ENCODE peak calls at places on chromosomes 5 and 9, in six cellular contexts. R, Z, T, C, V and S are unnamed samples.

GRCh38 chr5:43854697-43855292 is 251.8 kb downstream of the NNT start:
- DNase-seq in R (no peak), C (peak; percentile 51), V (no peak), T (no peak), Z (no peak), S (no peak)

GRCh38 chr9:113808391-113809191 is 67.5 kb upstream of the ZNF618 start:
- DNase-seq in C (no peak), V (no peak), Z (no peak), R (no peak), T (no peak), S (peak; percentile 18)

GRCh38 chr9:96566401-96567202 is 53.0 kb downstream of the CDC14B start:
- DNase-seq in T (peak; percentile 72), V (peak; percentile 83), R (peak; percentile 13), Z (peak; percentile 77), C (peak; percentile 95), S (peak; percentile 82)

GRCh38 chr9:78261403-78262001 is 25.6 kb downstream of the CEP78 start:
- DNase-seq in T (no peak), Z (no peak), R (no peak), C (no peak), V (no peak), S (no peak)

GRCh38 chr9:127809562-127810377 is 7.1 kb downstream of the FPGS start:
- DNase-seq in V (peak; percentile 50), Z (no peak), T (no peak), R (no peak), C (peak; percentile 94), S (no peak)

GRCh38 chr9:68841292-68842052 is 136.4 kb downstream of the PIP5K1B start:
- DNase-seq in Z (no peak), T (no peak), V (no peak), R (no peak), C (no peak), S (no peak)

GRCh38 chr5:171745602-171746001 is 40.0 kb upstream of the SMIM23 start:
- DNase-seq in T (no peak), Z (no peak), C (no peak), V (no peak), R (no peak), S (no peak)

GRCh38 chr9:69996947-69997346 is 46.7 kb upstream of the MAMDC2 start:
- DNase-seq in Z (peak; percentile 50), C (no peak), R (no peak), V (no peak), T (no peak), S (no peak)

GRCh38 chr5:87170799-87171198 is 96.9 kb upstream of the RASA1 start:
- DNase-seq in T (no peak), Z (no peak), R (no peak), C (no peak), V (no peak), S (no peak)

GRCh38 chr5:154755361-154756202 is at the start of gene LARP1:
- DNase-seq in Z (peak; percentile 41), T (no peak), V (peak; percentile 62), R (no peak), C (no peak), S (peak; percentile 46)

GRCh38 chr5:37774912-37775483 is 64.8 kb downstream of the GDNF start:
- DNase-seq in R (peak; percentile 65), T (no peak), C (peak; percentile 82), Z (peak; percentile 38), V (no peak), S (no peak)

GRCh38 chr5:36855141-36855495 is 21.5 kb upstream of the NIPBL start:
- DNase-seq in C (no peak), R (no peak), T (no peak), V (no peak), Z (no peak), S (no peak)

GRCh38 chr5:102856374-102856748 is 101.3 kb downstream of the PAM start:
- DNase-seq in T (no peak), V (no peak), Z (no peak), R (no peak), C (no peak), S (no peak)

GRCh38 chr5:90855296-90855990 is 296.8 kb downstream of the ADGRV1 start:
- DNase-seq in C (no peak), V (no peak), Z (no peak), R (no peak), T (no peak), S (no peak)

GRCh38 chr5:109038209-109038840 is 290.6 kb downstream of the FER start:
- DNase-seq in Z (no peak), R (no peak), V (no peak), T (no peak), C (no peak), S (no peak)

GRCh38 chr5:39767906-39768305 is 343.1 kb upstream of the DAB2 start:
- DNase-seq in V (no peak), Z (no peak), C (no peak), T (no peak), R (no peak), S (no peak)

GRCh38 chr9:98686961-98687855 is 21.5 kb downstream of the GABBR2 start:
- DNase-seq in T (no peak), R (no peak), C (peak; percentile 57), V (no peak), Z (no peak), S (no peak)

GRCh38 chr9:2134391-2134790 is 119.2 kb downstream of the SMARCA2 start:
- DNase-seq in C (no peak), Z (no peak), V (no peak), T (no peak), R (no peak), S (no peak)

GRCh38 chr9:129697111-129697955 is 31.9 kb downstream of the PRRX2 start:
- DNase-seq in C (peak; percentile 79), Z (peak; percentile 46), V (peak; percentile 35), R (no peak), T (no peak), S (peak; percentile 41)

GRCh38 chr5:106020889-106021288 is 1649.8 kb downstream of the EFNA5 start:
- DNase-seq in V (no peak), T (no peak), Z (no peak), R (no peak), C (no peak), S (no peak)

GRCh38 chr9:8287501-8287900 is 487.9 kb upstream of the DMAC1 start:
- DNase-seq in T (no peak), V (no peak), R (no peak), Z (no peak), C (no peak), S (no peak)

GRCh38 chr5:133384120-133384855 is 228.1 kb downstream of the FSTL4 start:
- DNase-seq in R (no peak), C (peak; percentile 41), Z (no peak), V (no peak), T (no peak), S (no peak)

GRCh38 chr5:153559926-153560325 is 69.5 kb downstream of the GRIA1 start:
- DNase-seq in V (no peak), T (no peak), R (no peak), Z (no peak), C (no peak), S (no peak)

GRCh38 chr5:113569396-113569795 is 55.9 kb downstream of the YTHDC2 start:
- DNase-seq in Z (no peak), R (no peak), T (no peak), C (no peak), V (no peak), S (no peak)
- H3K36me3 ChIP-seq in Z (peaks cover 24% of the 10 kb centered on the region), R (peaks cover 81% of the 10 kb centered on the region), T (peaks cover 14% of the 10 kb centered on the region), C (peaks cover 59% of the 10 kb centered on the region), V (peaks cover 3% of the 10 kb centered on the region), S (peaks cover 94% of the 10 kb centered on the region)

GRCh38 chr5:150479416-150479815 is 28.5 kb upstream of the NDST1 start:
- DNase-seq in R (no peak), V (no peak), T (no peak), Z (no peak), C (no peak), S (no peak)

GRCh38 chr5:150484964-150485769 is 22.8 kb upstream of the NDST1 start:
- DNase-seq in Z (no peak), T (no peak), C (peak; percentile 91), V (no peak), R (no peak), S (no peak)

GRCh38 chr5:150485770-150486401 is 22.0 kb upstream of the NDST1 start:
- DNase-seq in T (no peak), C (peak; percentile 83), Z (peak; percentile 83), R (no peak), V (peak; percentile 78), S (peak; percentile 72)

GRCh38 chr5:150481708-150481965 is 26.3 kb upstream of the NDST1 start:
- DNase-seq in C (peak; percentile 87), V (no peak), R (no peak), Z (no peak), T (no peak), S (no peak)

DNA sequence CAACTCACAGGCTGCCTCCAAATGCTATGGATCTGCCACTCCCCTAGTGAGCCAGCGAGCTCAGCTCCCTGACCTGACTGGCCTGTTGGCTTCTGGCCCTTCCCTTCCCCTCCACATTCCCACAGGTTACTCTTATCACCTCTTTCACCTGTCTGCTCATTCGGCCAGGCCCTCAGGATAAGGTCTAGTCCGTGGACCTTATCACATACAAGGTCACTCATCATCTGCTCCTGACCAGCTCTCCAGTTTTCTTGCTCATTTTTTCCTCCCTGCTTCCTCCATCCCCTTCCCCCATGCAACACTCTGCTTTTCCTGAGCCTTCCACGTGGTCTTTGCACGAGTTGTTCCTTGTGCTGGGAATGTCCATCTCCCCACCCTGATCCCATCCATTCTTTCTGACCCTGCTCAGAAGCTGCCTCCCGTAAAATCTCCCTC is 25.9 kb upstream of the NDST1 start:
- DNase-seq in Z (no peak), R (no peak), T (no peak), C (no peak), V (no peak), S (no peak)
- H3K4me3 ChIP-seq in Z (no peak overlapping the region), R (no peak overlapping the region), T (no peak overlapping the region), C (no peak overlapping the region), V (no peak overlapping the region), S (no peak overlapping the region)

GRCh38 chr5:141623197-141623596 is 4.4 kb upstream of the DIAPH1 start:
- DNase-seq in Z (no peak), T (no peak), R (no peak), C (no peak), V (no peak), S (no peak)
- H3K36me3 ChIP-seq in Z (peaks cover 79% of the 10 kb centered on the region), T (peaks cover 49% of the 10 kb centered on the region), R (peaks cover 73% of the 10 kb centered on the region), C (peaks cover 78% of the 10 kb centered on the region), V (no peaks in the 10 kb centered on the region), S (peaks cover 80% of the 10 kb centered on the region)

GRCh38 chr5:162268694-162269481 is 201.3 kb downstream of the GABRG2 start:
- DNase-seq in V (no peak), Z (no peak), T (no peak), R (peak; percentile 7), C (no peak), S (no peak)
- H3K4me3 ChIP-seq in V (no peak overlapping the region), Z (no peak overlapping the region), T (no peak overlapping the region), R (no peak overlapping the region), C (no peak overlapping the region), S (no peak overlapping the region)

GRCh38 chr9:81631213-81631745 is 58.1 kb downstream of the TLE1 start:
- DNase-seq in T (no peak), V (no peak), R (no peak), C (no peak), Z (no peak), S (no peak)
- H3K36me3 ChIP-seq in T (no peaks in the 10 kb centered on the region), V (no peaks in the 10 kb centered on the region), R (peaks cover 3% of the 10 kb centered on the region), C (peaks cover 75% of the 10 kb centered on the region), Z (peaks cover 41% of the 10 kb centered on the region), S (no peaks in the 10 kb centered on the region)

GRCh38 chr5:157107508-157107907 is 1.3 kb downstream of the HAVCR2 start:
- DNase-seq in Z (no peak), R (no peak), T (no peak), V (no peak), C (no peak), S (no peak)
- H3K4me3 ChIP-seq in Z (no peak overlapping the region), R (no peak overlapping the region), T (no peak overlapping the region), V (no peak overlapping the region), C (no peak overlapping the region), S (no peak overlapping the region)

GRCh38 chr5:146164382-146164781 is 18.1 kb downstream of the LARS1 start:
- DNase-seq in Z (no peak), T (no peak), C (no peak), R (no peak), V (no peak), S (no peak)
- H3K36me3 ChIP-seq in Z (peaks cover 91% of the 10 kb centered on the region), T (peaks cover 72% of the 10 kb centered on the region), C (peaks cover 87% of the 10 kb centered on the region), R (peaks cover 89% of the 10 kb centered on the region), V (no peaks in the 10 kb centered on the region), S (peaks cover 99% of the 10 kb centered on the region)